ENCODE peak calls at places on chromosomes 13 and 19, in nine cellular contexts. T, Q, I, U, G, S, M, A and P are unnamed samples.

GRCh38 chr13:55359067-55359466 is 1781.7 kb upstream of the PRR20A start:
- DNase-seq in T (no peak), Q (no peak), I (no peak), U (no peak), G (no peak), S (no peak), M (no peak), A (no peak), P (no peak)

GRCh38 chr19:38649305-38650179 is 2.1 kb downstream of the ACTN4 start:
- DNase-seq in T (no peak), Q (no peak), I (peak), U (no peak), G (no peak), S (peak), M (no peak), A (no peak), P (peak)

GRCh38 chr19:6423499-6424189 is 967 bp downstream of the KHSRP start:
- DNase-seq in T (peak), Q (no peak), I (peak), U (no peak), G (peak), S (no peak), M (peak), A (peak), P (no peak)

GRCh38 chr19:34639491-34640085 is 37.4 kb downstream of the SCGB2B2 start:
- DNase-seq in T (peak), Q (peak), I (peak), U (no peak), G (peak), S (no peak), M (peak), A (peak), P (no peak)

GRCh38 chr19:13262450-13262849 is 112.2 kb downstream of the IER2 start:
- DNase-seq in T (no peak), Q (no peak), I (peak), U (no peak), G (no peak), S (no peak), M (peak), A (peak), P (no peak)

GRCh38 chr19:3798137-3798536 is 12.0 kb upstream of the MATK start:
- DNase-seq in T (no peak), Q (no peak), I (no peak), U (no peak), G (no peak), S (no peak), M (no peak), A (no peak), P (no peak)

GRCh38 chr19:18377026-18377425 is 8.9 kb upstream of the GDF15 start:
- DNase-seq in T (no peak), Q (no peak), I (no peak), U (no peak), G (no peak), S (no peak), M (no peak), A (no peak), P (no peak)

GRCh38 chr13:44136693-44137268 is 236.8 kb upstream of the SERP2 start:
- DNase-seq in T (no peak), Q (no peak), I (no peak), U (no peak), G (no peak), S (no peak), M (no peak), A (no peak), P (no peak)

GRCh38 chr19:55005684-55006488 is 32.2 kb downstream of the GP6 start:
- DNase-seq in T (peak), Q (peak), I (peak), U (no peak), G (no peak), S (no peak), M (peak), A (no peak), P (no peak)

GRCh38 chr19:16325671-16326400 is 1.2 kb downstream of the KLF2 start:
- DNase-seq in T (peak), Q (peak), I (no peak), U (no peak), G (no peak), S (peak), M (no peak), A (no peak), P (no peak)

GRCh38 chr13:24638096-24638495 is 42.1 kb upstream of the ATP12A start:
- DNase-seq in T (no peak), Q (no peak), I (no peak), U (no peak), G (no peak), S (no peak), M (no peak), A (no peak), P (no peak)

GRCh38 chr13:27991881-27992280 is 3.4 kb upstream of the URAD start:
- DNase-seq in T (no peak), Q (no peak), I (no peak), U (no peak), G (no peak), S (no peak), M (no peak), A (no peak), P (no peak)

GRCh38 chr13:97342136-97342535 is 91.8 kb upstream of the RAP2A start:
- DNase-seq in T (no peak), Q (no peak), I (no peak), U (no peak), G (no peak), S (no peak), M (no peak), A (no peak), P (no peak)

GRCh38 chr13:102402292-102402691 is 444 bp upstream of the FGF14 start:
- DNase-seq in T (peak), Q (no peak), I (no peak), U (no peak), G (peak), S (no peak), M (peak), A (peak), P (no peak)

GRCh38 chr13:97904059-97904458 is 49.4 kb upstream of the IPO5 start:
- DNase-seq in T (no peak), Q (no peak), I (no peak), U (no peak), G (no peak), S (no peak), M (no peak), A (no peak), P (no peak)

GRCh38 chr13:28492527-28493367 is 2.2 kb downstream of the FLT1 start:
- DNase-seq in T (no peak), Q (no peak), I (no peak), U (no peak), G (no peak), S (no peak), M (no peak), A (no peak), P (no peak)

GRCh38 chr13:26605845-26606244 is 48.4 kb downstream of the WASF3 start:
- DNase-seq in T (no peak), Q (no peak), I (no peak), U (no peak), G (peak), S (no peak), M (no peak), A (no peak), P (no peak)

GRCh38 chr13:73189365-73189764 is 130.6 kb downstream of the KLF5 start:
- DNase-seq in T (no peak), Q (no peak), I (no peak), U (no peak), G (no peak), S (no peak), M (no peak), A (no peak), P (no peak)

GRCh38 chr13:95246292-95247082 is 54.8 kb downstream of the ABCC4 start:
- DNase-seq in T (no peak), Q (no peak), I (peak), U (no peak), G (no peak), S (no peak), M (no peak), A (no peak), P (no peak)

GRCh38 chr13:50236898-50237318 is 221.7 kb downstream of the KCNRG start:
- DNase-seq in T (no peak), Q (peak), I (no peak), U (no peak), G (no peak), S (no peak), M (peak), A (peak), P (no peak)

GRCh38 chr19:39045506-39045905 is 13.2 kb upstream of the FBXO27 start:
- DNase-seq in T (no peak), Q (no peak), I (no peak), U (no peak), G (no peak), S (no peak), M (no peak), A (no peak), P (no peak)

GRCh38 chr19:6010107-6010506 is 32.2 kb upstream of the RANBP3 start:
- DNase-seq in T (no peak), Q (no peak), I (no peak), U (no peak), G (no peak), S (no peak), M (no peak), A (no peak), P (no peak)

GRCh38 chr19:36417752-36418286 is 625 bp downstream of the ZFP82 start:
- DNase-seq in T (peak), Q (no peak), I (no peak), U (no peak), G (peak), S (no peak), M (no peak), A (no peak), P (no peak)

GRCh38 chr13:99085139-99085845 is 107.4 kb upstream of the DOCK9 start:
- DNase-seq in T (peak), Q (no peak), I (peak), U (no peak), G (peak), S (no peak), M (no peak), A (no peak), P (no peak)

GRCh38 chr13:49936943-49937273 is 768 bp upstream of the SPRYD7 start:
- DNase-seq in T (peak), Q (peak), I (no peak), U (no peak), G (no peak), S (no peak), M (no peak), A (no peak), P (no peak)

GRCh38 chr13:108566413-108567170 is 62.8 kb upstream of the MYO16 start:
- DNase-seq in T (no peak), Q (no peak), I (no peak), U (no peak), G (no peak), S (no peak), M (no peak), A (no peak), P (no peak)

GRCh38 chr19:44725251-44725650 is 23.3 kb upstream of the BCL3 start:
- DNase-seq in T (no peak), Q (no peak), I (no peak), U (no peak), G (no peak), S (no peak), M (no peak), A (no peak), P (no peak)

GRCh38 chr13:23547000-23547590 is 23.1 kb upstream of the TNFRSF19 start:
- DNase-seq in T (peak), Q (no peak), I (no peak), U (no peak), G (peak), S (no peak), M (no peak), A (peak), P (no peak)

GRCh38 chr13:97140611-97141010 is 81.5 kb upstream of the MBNL2 start:
- DNase-seq in T (no peak), Q (no peak), I (no peak), U (no peak), G (no peak), S (no peak), M (no peak), A (peak), P (no peak)

GRCh38 chr19:29247912-29248311 is 35.0 kb upstream of the UQCRFS1 start:
- DNase-seq in T (no peak), Q (no peak), I (no peak), U (no peak), G (no peak), S (no peak), M (no peak), A (no peak), P (no peak)

GRCh38 chr19:4044927-4045557 is 21.7 kb downstream of the ZBTB7A start:
- DNase-seq in T (peak), Q (no peak), I (no peak), U (no peak), G (no peak), S (no peak), M (no peak), A (no peak), P (no peak)

GRCh38 chr13:40233731-40234195 is 432.7 kb downstream of the FOXO1 start:
- DNase-seq in T (peak), Q (no peak), I (peak), U (no peak), G (no peak), S (no peak), M (no peak), A (no peak), P (no peak)

GRCh38 chr19:11821474-11821873 is 7.4 kb downstream of the ZNF440 start:
- DNase-seq in T (no peak), Q (no peak), I (no peak), U (no peak), G (no peak), S (no peak), M (no peak), A (peak), P (no peak)

GRCh38 chr19:17830567-17831418 is 9.5 kb upstream of the INSL3 start:
- DNase-seq in T (peak), Q (no peak), I (peak), U (no peak), G (peak), S (peak), M (peak), A (peak), P (peak)

GRCh38 chr13:73671011-73671410 is 463.2 kb downstream of the KLF12 start:
- DNase-seq in T (no peak), Q (no peak), I (no peak), U (no peak), G (no peak), S (no peak), M (no peak), A (no peak), P (no peak)

GRCh38 chr13:34990399-34991224 is 48.5 kb downstream of the NBEA start:
- DNase-seq in T (no peak), Q (no peak), I (no peak), U (no peak), G (no peak), S (no peak), M (no peak), A (no peak), P (no peak)

DNA sequence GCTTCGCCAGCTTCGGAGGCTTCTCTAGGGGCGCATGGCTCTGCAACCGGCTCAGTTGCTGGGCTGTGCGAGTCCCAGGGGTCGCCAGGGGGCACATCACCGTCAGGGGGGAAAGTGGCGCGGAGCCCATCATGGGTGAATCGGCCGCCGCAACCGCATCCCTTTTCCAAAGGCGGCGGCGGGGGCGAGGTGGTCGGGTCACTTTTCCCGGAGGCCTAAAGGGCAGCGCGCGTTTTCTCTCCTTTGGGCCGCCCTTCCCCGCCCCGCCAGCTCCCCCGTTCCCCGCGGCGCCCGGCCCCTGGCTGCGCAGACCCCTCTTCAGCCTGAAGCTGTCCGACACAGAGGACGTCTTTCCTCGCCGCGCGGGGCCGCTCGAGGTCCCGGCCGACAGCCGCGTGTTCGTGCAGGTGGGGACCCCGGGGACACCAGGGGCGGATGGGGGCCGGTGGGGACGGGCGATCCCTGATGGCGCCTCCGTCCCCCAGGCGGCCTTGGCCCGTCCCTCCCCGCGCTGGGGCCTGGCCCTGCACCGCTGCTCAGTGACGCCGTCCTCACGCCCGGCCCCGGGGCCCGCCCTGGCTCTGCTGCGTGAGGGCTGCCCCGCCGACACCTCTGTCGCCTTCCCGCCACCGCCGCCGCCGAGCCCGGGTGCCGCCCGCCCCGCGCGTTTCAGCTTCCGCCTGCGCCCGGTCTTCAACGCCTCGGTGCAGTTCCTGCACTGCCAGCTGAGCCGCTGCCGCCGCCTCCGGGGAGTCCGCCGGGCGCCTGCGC is 1.7 kb downstream of the TGFBR3L start:
- DNase-seq in T (peak), Q (no peak), I (no peak), U (no peak), G (no peak), S (peak), M (no peak), A (no peak), P (no peak)
- TF ChIP-seq CTCF in T (no peak), Q (no peak), I (peak), U (no peak), G (no peak), S (no peak), M (no peak), A (no peak), P (peak)

GRCh38 chr19:14375055-14375581 is 6.1 kb upstream of the ADGRE5 start:
- DNase-seq in T (no peak), Q (peak), I (no peak), U (no peak), G (no peak), S (peak), M (peak), A (no peak), P (no peak)
- TF ChIP-seq CTCF in T (no peak), Q (no peak), I (no peak), U (no peak), G (no peak), S (no peak), M (no peak), A (no peak), P (no peak)

GRCh38 chr19:48069435-48069834 is 25.6 kb upstream of the CABP5 start:
- DNase-seq in T (no peak), Q (no peak), I (no peak), U (no peak), G (peak), S (no peak), M (no peak), A (no peak), P (no peak)
- TF ChIP-seq CTCF in T (no peak), Q (no peak), I (no peak), U (no peak), G (no peak), S (no peak), M (no peak), A (no peak), P (no peak)

DNA sequence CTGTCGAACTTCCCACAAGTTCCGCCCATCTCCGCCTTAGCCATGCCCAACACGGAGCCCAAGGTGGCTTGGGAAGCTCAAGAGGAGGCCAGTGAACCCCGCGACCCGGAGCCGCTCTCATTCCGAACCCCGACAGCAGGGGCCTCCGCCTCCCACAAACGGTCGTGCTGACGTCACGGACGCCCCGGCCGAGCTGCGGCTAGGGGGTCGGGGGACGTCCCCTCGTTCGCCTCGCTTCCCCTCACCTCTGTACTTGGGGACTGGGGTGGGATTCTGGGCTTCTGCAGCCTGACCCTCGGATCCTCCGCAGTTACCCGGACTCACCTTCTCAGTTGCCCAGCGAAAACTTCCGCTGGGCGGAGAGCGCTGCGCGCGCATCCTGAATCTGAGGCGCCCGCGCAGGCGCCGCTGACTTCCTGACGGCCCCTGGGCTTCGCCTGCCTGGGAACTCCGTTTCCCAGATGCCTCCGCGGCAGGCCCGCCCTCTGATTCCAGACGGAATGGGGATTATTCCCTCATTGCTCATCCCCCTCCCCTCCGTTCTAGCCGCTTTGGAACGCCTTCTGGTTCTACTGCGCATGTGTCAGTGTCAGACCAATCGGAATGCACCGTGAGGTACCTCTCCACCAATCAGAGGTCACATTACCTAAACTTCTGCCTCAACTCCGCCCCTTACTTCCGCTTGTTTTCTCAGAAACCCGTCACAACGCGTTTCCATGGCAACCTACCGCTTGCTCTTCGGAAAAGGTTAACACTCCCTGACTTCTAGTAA is at the start of gene VRK3:
- DNase-seq in T (peak), Q (peak), I (peak), U (peak), G (peak), S (peak), M (peak), A (peak), P (peak)
- TF ChIP-seq CTCF in T (no peak), Q (peak), I (no peak), U (no peak), G (no peak), S (peak), M (peak), A (peak), P (no peak)

GRCh38 chr19:41707502-41707812 is 969 bp upstream of the CEACAM5 start:
- DNase-seq in T (no peak), Q (no peak), I (no peak), U (no peak), G (no peak), S (no peak), M (no peak), A (no peak), P (no peak)
- TF ChIP-seq CTCF in T (no peak), Q (peak), I (no peak), U (no peak), G (no peak), S (no peak), M (no peak), A (no peak), P (no peak)